ENCODE peak calls at places on chromosomes 16 and 17, in four cellular contexts. F, L, E and J are unnamed samples.

GRCh38 chr17:8979715-8980114 is 14.2 kb upstream of the PIK3R5 start:
- DNase-seq in E (no peak), F (no peak), L (no peak), J (no peak)

GRCh38 chr16:364595-365491 is 5.5 kb downstream of the MRPL28 start:
- DNase-seq in E (no peak), F (no peak), L (no peak), J (no peak)

GRCh38 chr16:20884240-20884556 is 16.0 kb downstream of the DCUN1D3 start:
- DNase-seq in E (no peak), F (peak), L (no peak), J (no peak)

GRCh38 chr16:49543315-49543946 is 169.8 kb downstream of the C16orf78 start:
- DNase-seq in L (no peak), F (no peak), E (no peak), J (no peak)

GRCh38 chr16:88953003-88953690 is 23.9 kb downstream of the CBFA2T3 start:
- DNase-seq in E (no peak), F (no peak), L (no peak), J (no peak)

GRCh38 chr17:30426292-30426691 is 47.6 kb downstream of the CPD start:
- DNase-seq in E (no peak), L (no peak), F (no peak), J (no peak)

GRCh38 chr17:61794792-61795191 is 68.5 kb downstream of the BRIP1 start:
- DNase-seq in E (no peak), L (no peak), F (no peak), J (no peak)

GRCh38 chr17:50521517-50521916 is 11.0 kb upstream of the EPN3 start:
- DNase-seq in F (no peak), E (no peak), L (no peak), J (no peak)

GRCh38 chr17:49748223-49748622 is 15.7 kb downstream of the FAM117A start:
- DNase-seq in E (no peak), F (no peak), L (no peak), J (no peak)

GRCh38 chr16:11679250-11679649 is 11.0 kb downstream of the SNN start:
- DNase-seq in F (no peak), E (no peak), L (no peak), J (no peak)

GRCh38 chr17:62705781-62706597 is 78.5 kb downstream of the MRC2 start:
- DNase-seq in E (peak), F (no peak), L (no peak), J (no peak)

GRCh38 chr17:45431531-45432404 is 902 bp downstream of the ARHGAP27 start:
- DNase-seq in E (peak), F (peak), L (peak), J (no peak)

GRCh38 chr17:53313746-53314145 is 509.0 kb upstream of the KIF2B start:
- DNase-seq in L (no peak), E (no peak), F (no peak), J (no peak)

GRCh38 chr17:73283841-73284282 is 22.2 kb upstream of the CPSF4L start:
- DNase-seq in L (no peak), E (peak), F (no peak), J (no peak)

GRCh38 chr16:14608604-14609003 is 21.5 kb downstream of the PARN start:
- DNase-seq in E (no peak), F (no peak), L (no peak), J (no peak)

GRCh38 chr17:73293031-73293430 is 18.8 kb downstream of the CDC42EP4 start:
- DNase-seq in L (no peak), F (no peak), E (no peak), J (no peak)

GRCh38 chr16:2835638-2836493 is 5.8 kb downstream of the ZG16B start:
- DNase-seq in E (peak), F (peak), L (no peak), J (no peak)

GRCh38 chr16:71230122-71230845 is at the start of gene HYDIN:
- DNase-seq in E (peak), F (peak), L (peak), J (no peak)

GRCh38 chr16:9836118-9836736 is 346.0 kb downstream of the GRIN2A start:
- DNase-seq in F (no peak), L (peak), E (no peak), J (no peak)

GRCh38 chr16:11386791-11387546 is 41.7 kb downstream of the RMI2 start:
- DNase-seq in F (no peak), L (peak), E (peak), J (no peak)

DNA sequence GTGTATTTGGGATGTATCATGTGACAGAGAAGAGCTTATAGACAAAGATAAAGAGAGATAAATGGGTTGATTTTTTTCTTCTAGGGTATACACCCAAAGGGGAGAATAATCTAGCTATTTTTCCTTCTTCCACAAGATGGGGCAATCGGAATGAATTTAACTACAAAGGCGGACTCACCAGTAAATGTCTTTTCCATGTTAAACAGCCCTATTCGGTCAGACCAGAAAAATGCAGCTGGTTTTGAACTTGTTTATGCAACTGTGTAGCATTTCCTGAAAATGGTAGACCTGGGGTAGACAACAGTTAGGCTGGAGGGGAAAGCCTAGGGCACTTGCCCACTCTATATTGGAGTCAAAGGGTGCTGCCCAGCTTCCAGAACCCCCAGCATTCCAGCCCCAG is 477.1 kb downstream of the TOX3 start:
- DNase-seq in L (no peak), E (no peak), F (no peak), J (no peak)
- TF ChIP-seq CTCF in L (peak), E (peak), F (peak), J (peak)

DNA sequence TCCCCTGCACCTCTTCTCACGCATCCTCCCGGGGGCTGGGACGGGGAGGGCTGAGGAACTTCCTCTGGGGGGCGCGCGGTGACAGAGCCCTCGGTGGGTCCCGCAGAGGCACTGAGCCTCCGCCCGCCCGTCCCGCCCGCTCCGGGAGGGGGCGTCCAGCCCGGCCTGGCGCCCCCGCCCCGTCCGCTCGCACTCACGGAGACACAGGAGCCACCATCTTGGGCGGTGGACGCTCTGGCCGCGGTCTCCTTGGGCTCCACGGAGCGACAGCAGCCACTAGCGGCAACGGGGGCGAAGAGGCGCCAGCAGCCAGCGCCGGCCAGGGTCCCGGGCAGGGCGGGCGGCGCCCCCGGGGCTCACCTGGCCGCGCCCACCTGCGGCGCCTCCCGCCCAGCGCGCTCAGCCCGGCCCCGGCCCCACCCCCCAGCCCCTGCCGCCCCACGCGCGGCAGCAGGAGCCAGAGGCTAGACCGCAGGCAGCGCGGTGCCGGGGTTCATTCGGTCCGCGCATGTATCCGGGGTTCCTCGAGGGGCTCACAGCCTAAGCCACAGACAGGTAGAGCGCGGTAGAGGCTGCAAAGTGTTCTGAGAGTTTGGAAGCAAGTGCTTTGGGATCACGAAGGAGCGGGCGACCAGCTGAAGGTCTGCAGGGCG is at the start of gene C17orf113:
- DNase-seq in E (no peak), L (peak), F (peak), J (peak)
- TF ChIP-seq CTCF in E (peak), L (peak), F (peak), J (peak)

GRCh38 chr17:41486809-41487530 is 2.7 kb downstream of the KRT36 start:
- DNase-seq in F (peak), L (no peak), E (peak), J (no peak)
- TF ChIP-seq CTCF in F (peak), L (peak), E (peak), J (peak)

GRCh38 chr16:84047626-84048025 is 5.0 kb upstream of the SLC38A8 start:
- DNase-seq in F (no peak), E (no peak), L (no peak), J (no peak)

GRCh38 chr16:84048871-84049270 is 6.3 kb upstream of the SLC38A8 start:
- DNase-seq in L (no peak), F (no peak), E (no peak), J (no peak)

GRCh38 chr16:84047206-84047605 is 4.6 kb upstream of the SLC38A8 start:
- DNase-seq in F (no peak), E (no peak), L (no peak), J (no peak)

GRCh38 chr16:84049403-84050060 is 6.9 kb upstream of the SLC38A8 start:
- DNase-seq in F (no peak), E (no peak), L (no peak), J (no peak)

GRCh38 chr16:84048306-84048705 is 5.7 kb upstream of the SLC38A8 start:
- DNase-seq in L (peak), F (no peak), E (no peak), J (no peak)
- TF ChIP-seq CTCF in L (peak), F (peak), E (peak), J (no peak)

GRCh38 chr17:77990301-77990700 is 31.8 kb downstream of the TNRC6C start:
- DNase-seq in L (no peak), F (no peak), E (no peak), J (no peak)

GRCh38 chr17:78000351-78000750 is 41.8 kb downstream of the TNRC6C start:
- DNase-seq in E (no peak), F (no peak), L (no peak), J (no peak)

GRCh38 chr17:77999413-78000173 is 41.1 kb downstream of the TNRC6C start:
- DNase-seq in L (no peak), E (no peak), F (no peak), J (no peak)

GRCh38 chr17:77996256-77996655 is 37.8 kb downstream of the TNRC6C start:
- DNase-seq in E (no peak), F (no peak), L (no peak), J (no peak)

DNA sequence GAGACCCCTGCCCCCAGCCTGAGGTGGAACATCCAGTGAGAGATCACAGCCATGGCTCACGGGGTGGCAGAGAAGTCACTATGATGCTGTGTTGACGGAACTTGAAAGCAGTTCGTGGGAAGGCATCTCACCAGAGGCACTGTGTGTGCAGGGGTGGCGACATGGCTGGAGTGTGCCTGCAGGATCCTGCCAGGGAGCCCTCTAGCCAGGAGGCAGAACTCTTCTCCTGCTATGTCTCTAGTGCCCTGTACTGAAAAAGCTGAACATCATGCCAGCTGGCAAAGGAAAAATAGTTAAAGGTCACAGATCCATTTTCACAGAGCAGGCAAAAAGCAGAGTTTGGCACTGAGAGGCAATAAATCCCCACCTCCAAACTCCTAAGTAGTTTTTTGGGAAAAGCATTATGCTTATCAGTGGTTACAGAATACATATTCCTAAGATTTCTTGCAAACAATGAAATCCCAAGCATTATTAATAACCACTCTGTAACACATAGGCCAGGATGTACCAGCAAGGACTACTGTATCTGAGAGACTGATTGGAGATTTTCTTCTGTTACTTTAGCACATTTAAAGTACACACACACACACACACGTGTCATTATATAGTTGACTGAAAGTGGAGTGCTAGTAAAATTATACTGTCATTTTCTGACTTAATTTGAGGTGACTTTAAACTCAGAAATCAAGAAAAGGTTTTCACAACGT is 36.8 kb downstream of the TNRC6C start:
- DNase-seq in E (no peak), F (no peak), L (no peak), J (no peak)
- TF ChIP-seq CTCF in E (no peak), F (no peak), L (no peak), J (no peak)

GRCh38 chr16:66598111-66598510 is 6.4 kb upstream of the CMTM3 start:
- DNase-seq in F (no peak), L (no peak), E (no peak), J (no peak)
- TF ChIP-seq CTCF in F (no peak), L (no peak), E (no peak), J (no peak)